ENCODE peak calls at places on chromosomes 13 and 19, in four cellular contexts. One of them, this sample, is unnamed.
A peak's percentile ranks its signal among the peaks of the same experiment; 100 is the strongest.

GRCh38 chr13:76707360-76707759 is 178.8 kb downstream of the KCTD12 start:
- DNase-seq in SK-MEL-5: no peak
- DNase-seq in NCI-H1092: no peak
- DNase-seq in posterior cingulate gyrus: no peak
- DNase-seq in this sample: no peak

GRCh38 chr19:54190942-54191670 is at the start of gene TSEN34:
- DNase-seq in posterior cingulate gyrus: peak; percentile 80
- DNase-seq in SK-MEL-5: peak; percentile 74
- DNase-seq in NCI-H1092: peak; percentile 75
- DNase-seq in this sample: peak; percentile 73

GRCh38 chr19:19049406-19049805 is 14.4 kb upstream of the SLC25A42 start:
- DNase-seq in NCI-H1092: no peak
- DNase-seq in SK-MEL-5: no peak
- DNase-seq in posterior cingulate gyrus: no peak
- DNase-seq in this sample: no peak

GRCh38 chr13:41241626-41242025 is 21.8 kb downstream of the MTRF1 start:
- DNase-seq in SK-MEL-5: no peak
- DNase-seq in posterior cingulate gyrus: no peak
- DNase-seq in NCI-H1092: no peak
- DNase-seq in this sample: no peak

GRCh38 chr19:30227071-30227621 is 145.0 kb upstream of the ZNF536 start:
- DNase-seq in SK-MEL-5: peak; percentile 22
- DNase-seq in NCI-H1092: no peak
- DNase-seq in posterior cingulate gyrus: peak; percentile 45
- DNase-seq in this sample: no peak

GRCh38 chr13:111338841-111339240 is 18.4 kb downstream of the TEX29 start:
- DNase-seq in posterior cingulate gyrus: no peak
- DNase-seq in NCI-H1092: no peak
- DNase-seq in SK-MEL-5: no peak
- DNase-seq in this sample: no peak

GRCh38 chr13:72390909-72391308 is 336.5 kb downstream of the MZT1 start:
- DNase-seq in SK-MEL-5: peak; percentile 33
- DNase-seq in NCI-H1092: no peak
- DNase-seq in posterior cingulate gyrus: no peak
- DNase-seq in this sample: no peak

GRCh38 chr13:36680918-36681317 is 7.1 kb downstream of the SERTM1 start:
- DNase-seq in posterior cingulate gyrus: no peak
- DNase-seq in NCI-H1092: no peak
- DNase-seq in SK-MEL-5: no peak
- DNase-seq in this sample: no peak

GRCh38 chr13:97889803-97890202 is 63.7 kb upstream of the IPO5 start:
- DNase-seq in posterior cingulate gyrus: no peak
- DNase-seq in NCI-H1092: no peak
- DNase-seq in SK-MEL-5: no peak
- DNase-seq in this sample: peak; percentile 38

GRCh38 chr13:112918746-112919145 is 50.3 kb upstream of the MCF2L start:
- DNase-seq in posterior cingulate gyrus: no peak
- DNase-seq in NCI-H1092: no peak
- DNase-seq in SK-MEL-5: no peak
- DNase-seq in this sample: no peak

GRCh38 chr19:38932425-38933179 is 1.9 kb downstream of the MRPS12 start:
- DNase-seq in SK-MEL-5: peak; percentile 62
- DNase-seq in NCI-H1092: no peak
- DNase-seq in posterior cingulate gyrus: no peak
- DNase-seq in this sample: no peak

GRCh38 chr13:46803586-46803985 is 6.6 kb upstream of the ESD start:
- DNase-seq in posterior cingulate gyrus: no peak
- DNase-seq in NCI-H1092: no peak
- DNase-seq in SK-MEL-5: no peak
- DNase-seq in this sample: no peak

GRCh38 chr13:27189192-27189591 is 17.6 kb upstream of the USP12 start:
- DNase-seq in NCI-H1092: no peak
- DNase-seq in posterior cingulate gyrus: no peak
- DNase-seq in SK-MEL-5: no peak
- DNase-seq in this sample: no peak

GRCh38 chr13:95624020-95624419 is 20.5 kb downstream of the DZIP1 start:
- DNase-seq in NCI-H1092: peak; percentile 1
- DNase-seq in posterior cingulate gyrus: peak; percentile 37
- DNase-seq in SK-MEL-5: peak; percentile 69
- DNase-seq in this sample: no peak

GRCh38 chr19:18156841-18157464 is 4.0 kb downstream of the PIK3R2 start:
- DNase-seq in NCI-H1092: peak; percentile 95
- DNase-seq in SK-MEL-5: peak; percentile 69
- DNase-seq in posterior cingulate gyrus: peak; percentile 72
- DNase-seq in this sample: no peak

GRCh38 chr19:13135068-13136062 is 14.8 kb downstream of the STX10 start:
- DNase-seq in NCI-H1092: no peak
- DNase-seq in posterior cingulate gyrus: no peak
- DNase-seq in SK-MEL-5: no peak
- DNase-seq in this sample: no peak

GRCh38 chr19:7595466-7596133 is at the start of gene CAMSAP3:
- DNase-seq in posterior cingulate gyrus: no peak
- DNase-seq in NCI-H1092: peak; percentile 56
- DNase-seq in SK-MEL-5: no peak
- DNase-seq in this sample: no peak

GRCh38 chr13:47957073-47957472 is 44.0 kb downstream of the SUCLA2 start:
- DNase-seq in posterior cingulate gyrus: no peak
- DNase-seq in SK-MEL-5: no peak
- DNase-seq in NCI-H1092: no peak
- DNase-seq in this sample: no peak

GRCh38 chr19:38993271-38993670 is 17.7 kb upstream of the FBXO17 start:
- DNase-seq in posterior cingulate gyrus: no peak
- DNase-seq in NCI-H1092: no peak
- DNase-seq in SK-MEL-5: peak; percentile 20
- DNase-seq in this sample: no peak

GRCh38 chr19:38891791-38892190 is 7.6 kb downstream of the SIRT2 start:
- DNase-seq in posterior cingulate gyrus: peak; percentile 59
- DNase-seq in SK-MEL-5: peak; percentile 32
- DNase-seq in NCI-H1092: no peak
- DNase-seq in this sample: no peak

GRCh38 chr19:1650627-1651009 is 1.8 kb downstream of the TCF3 start:
- DNase-seq in SK-MEL-5: no peak
- DNase-seq in NCI-H1092: no peak
- DNase-seq in posterior cingulate gyrus: no peak
- DNase-seq in this sample: no peak

GRCh38 chr13:76638160-76638559 is 248.0 kb downstream of the KCTD12 start:
- DNase-seq in NCI-H1092: no peak
- DNase-seq in posterior cingulate gyrus: no peak
- DNase-seq in SK-MEL-5: no peak
- DNase-seq in this sample: no peak

GRCh38 chr19:45166723-45167252 is 6.0 kb upstream of the NKPD1 start:
- DNase-seq in SK-MEL-5: no peak
- DNase-seq in posterior cingulate gyrus: no peak
- DNase-seq in NCI-H1092: no peak
- DNase-seq in this sample: no peak

GRCh38 chr19:49847731-49848696 is 2.9 kb upstream of the PTOV1 start:
- DNase-seq in posterior cingulate gyrus: no peak
- DNase-seq in NCI-H1092: no peak
- DNase-seq in SK-MEL-5: peak; percentile 24
- DNase-seq in this sample: no peak

GRCh38 chr19:51637362-51637978 is 7.3 kb upstream of the SIGLEC5 start:
- DNase-seq in NCI-H1092: no peak
- DNase-seq in SK-MEL-5: peak; percentile 10
- DNase-seq in posterior cingulate gyrus: no peak
- DNase-seq in this sample: no peak